ENCODE peak calls at places on chromosome 3, in seven cellular contexts. U, J, B, O, D, I and X are unnamed samples.

GRCh38 chr3:73827658-73828313 is 203.0 kb upstream of the PDZRN3 start:
- DNase-seq in J (peak), I (no peak), B (no peak), O (no peak), U (no peak), D (no peak), X (no peak)

GRCh38 chr3:70090322-70090913 is 90.9 kb downstream of the SAMMSON start:
- DNase-seq in D (peak), B (no peak), I (no peak), O (peak), J (no peak), U (no peak), X (no peak)

GRCh38 chr3:37907906-37908305 is 46.2 kb downstream of the CTDSPL start:
- DNase-seq in D (no peak), J (no peak), I (no peak), B (no peak), U (no peak), O (no peak), X (no peak)

GRCh38 chr3:172153335-172153861 is 114.0 kb downstream of the FNDC3B start:
- DNase-seq in J (peak), I (peak), B (peak), D (no peak), U (no peak), O (no peak), X (peak)

GRCh38 chr3:52244061-52244628 is 1.4 kb upstream of the PPM1M start:
- DNase-seq in B (peak), J (peak), I (peak), U (no peak), D (no peak), O (no peak), X (no peak)

GRCh38 chr3:187130346-187131066 is 8.8 kb downstream of the RPL39L start:
- DNase-seq in B (no peak), D (no peak), I (no peak), O (no peak), J (no peak), U (no peak), X (no peak)

GRCh38 chr3:142997330-142997729 is 4.0 kb upstream of the U2SURP start:
- DNase-seq in U (no peak), J (no peak), B (no peak), O (no peak), I (no peak), D (no peak), X (no peak)

GRCh38 chr3:38139191-38139590 is 730 bp downstream of the MYD88 start:
- DNase-seq in I (no peak), U (no peak), D (no peak), B (no peak), J (no peak), O (no peak), X (no peak)

GRCh38 chr3:38028621-38029361 is 651 bp downstream of the PLCD1 start:
- DNase-seq in D (no peak), O (no peak), U (no peak), I (peak), J (peak), B (peak), X (peak)

GRCh38 chr3:125231895-125232294 is 19.3 kb upstream of the SLC12A8 start:
- DNase-seq in I (no peak), J (no peak), U (no peak), D (no peak), B (no peak), O (no peak), X (no peak)

GRCh38 chr3:4897765-4898453 is 81.3 kb upstream of the BHLHE40 start:
- DNase-seq in B (no peak), O (no peak), U (no peak), D (no peak), I (no peak), J (no peak), X (no peak)

GRCh38 chr3:148997623-148998022 is 6.3 kb downstream of the GYG1 start:
- DNase-seq in J (no peak), B (no peak), D (no peak), O (no peak), U (no peak), I (no peak), X (no peak)

GRCh38 chr3:46208167-46208704 is at the start of gene CCR1:
- DNase-seq in U (no peak), I (no peak), D (no peak), O (no peak), B (peak), J (peak), X (no peak)

GRCh38 chr3:191070201-191070600 is 128.8 kb upstream of the OSTN start:
- DNase-seq in I (no peak), U (no peak), O (no peak), D (no peak), J (no peak), B (no peak), X (no peak)

GRCh38 chr3:49415931-49416601 is 3.8 kb downstream of the TCTA start:
- DNase-seq in D (no peak), J (peak), O (no peak), B (peak), I (no peak), U (no peak), X (no peak)

GRCh38 chr3:190076601-190077444 is 43.9 kb downstream of the P3H2 start:
- DNase-seq in B (no peak), D (no peak), U (no peak), I (no peak), O (no peak), J (no peak), X (no peak)

DNA sequence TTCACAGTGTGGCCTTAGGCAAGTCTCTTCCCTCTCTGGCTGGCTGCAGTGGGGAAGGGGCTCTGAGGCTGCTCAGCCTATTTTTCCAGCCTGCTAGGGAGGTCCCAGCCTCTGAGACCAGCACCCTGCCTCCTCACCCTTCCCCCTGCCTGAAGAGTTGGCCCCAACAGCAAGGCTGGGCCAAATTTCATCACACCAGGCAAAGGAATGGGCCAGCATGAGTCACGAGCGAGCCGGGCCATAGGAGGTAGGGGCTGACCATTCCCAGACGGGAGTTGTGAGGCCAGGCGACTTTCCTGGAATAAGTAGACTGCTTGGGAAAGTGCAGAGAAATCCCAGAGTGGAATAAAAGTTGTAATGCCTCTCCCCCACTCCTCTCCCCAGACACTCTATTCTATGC is 5.7 kb upstream of the FBLN2 start:
- DNase-seq in B (no peak), U (no peak), D (no peak), I (peak), J (peak), O (no peak), X (peak)
- TF ChIP-seq POLR2AphosphoS5 in B (no peak), U (peak), D (no peak), I (peak), J (no peak), O (no peak), X (peak)

GRCh38 chr3:71753716-71754609 is at the start of gene GPR27:
- DNase-seq in I (no peak), B (peak), U (no peak), J (no peak), D (peak), O (no peak), X (no peak)
- TF ChIP-seq POLR2AphosphoS5 in I (no peak), B (no peak), U (no peak), J (no peak), D (no peak), O (no peak), X (no peak)

DNA sequence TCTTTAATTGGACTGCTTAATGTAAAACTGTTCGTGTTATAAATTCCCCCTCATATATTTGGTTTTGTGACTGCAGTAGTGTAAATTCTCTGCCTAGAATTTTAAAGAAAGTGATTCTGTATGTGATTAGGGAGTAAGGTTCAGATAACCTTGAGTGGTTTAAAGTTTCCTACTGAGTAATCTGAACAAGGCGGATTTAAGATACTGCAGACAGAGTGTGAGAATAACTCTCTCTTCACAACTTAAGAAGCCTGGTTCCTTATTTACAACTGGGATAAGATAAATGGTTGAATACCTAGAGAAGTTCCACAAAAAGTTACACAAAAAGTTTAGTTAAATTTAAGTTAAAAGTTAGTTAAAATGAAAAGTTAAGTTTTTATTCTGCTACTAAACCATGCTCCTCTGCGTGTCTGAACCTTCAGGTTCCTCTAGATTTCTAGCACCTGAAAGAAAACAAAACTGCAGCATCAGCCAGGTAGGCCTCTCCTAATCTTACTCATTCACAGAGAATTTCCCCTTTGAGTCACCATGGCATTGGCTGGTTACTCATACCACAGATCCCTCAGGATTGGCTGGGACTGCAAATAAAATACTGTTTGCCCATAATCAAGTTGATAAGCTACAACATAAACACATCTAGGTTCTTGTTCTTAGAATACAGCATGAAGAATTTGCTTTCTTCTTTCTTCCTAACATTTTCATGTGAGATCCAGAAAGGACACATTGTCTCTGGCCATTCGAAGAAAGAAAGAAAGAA is at the start of gene ARL14:
- DNase-seq in D (no peak), B (no peak), O (no peak), U (no peak), J (peak), I (no peak), X (no peak)
- TF ChIP-seq POLR2AphosphoS5 in D (no peak), B (no peak), O (no peak), U (no peak), J (peak), I (no peak), X (no peak)

GRCh38 chr3:126536126-126536525 is 12.2 kb downstream of the CHST13 start:
- DNase-seq in B (peak), I (peak), J (no peak), O (no peak), U (no peak), D (no peak), X (no peak)
- TF ChIP-seq POLR2AphosphoS5 in B (no peak), I (no peak), J (no peak), O (no peak), U (no peak), D (no peak), X (no peak)

GRCh38 chr3:150469031-150469930 is 61.2 kb downstream of the TSC22D2 start:
- DNase-seq in D (no peak), J (peak), O (peak), I (peak), U (no peak), B (no peak), X (peak)
- TF ChIP-seq POLR2AphosphoS5 in D (peak), J (peak), O (peak), I (peak), U (peak), B (no peak), X (no peak)

GRCh38 chr3:194991338-194991654 is 279.7 kb downstream of the XXYLT1 start:
- DNase-seq in B (no peak), J (no peak), O (no peak), U (no peak), I (no peak), D (no peak), X (no peak)

GRCh38 chr3:194990454-194991337 is 280.3 kb downstream of the XXYLT1 start:
- DNase-seq in U (peak), D (no peak), B (no peak), J (no peak), O (no peak), I (no peak), X (no peak)

GRCh38 chr3:194987571-194988494 is 283.1 kb downstream of the XXYLT1 start:
- DNase-seq in I (no peak), O (no peak), J (no peak), B (no peak), U (no peak), D (no peak), X (peak)

GRCh38 chr3:194988495-194989165 is 282.3 kb downstream of the XXYLT1 start:
- DNase-seq in B (no peak), O (no peak), I (peak), D (no peak), J (no peak), U (no peak), X (no peak)

DNA sequence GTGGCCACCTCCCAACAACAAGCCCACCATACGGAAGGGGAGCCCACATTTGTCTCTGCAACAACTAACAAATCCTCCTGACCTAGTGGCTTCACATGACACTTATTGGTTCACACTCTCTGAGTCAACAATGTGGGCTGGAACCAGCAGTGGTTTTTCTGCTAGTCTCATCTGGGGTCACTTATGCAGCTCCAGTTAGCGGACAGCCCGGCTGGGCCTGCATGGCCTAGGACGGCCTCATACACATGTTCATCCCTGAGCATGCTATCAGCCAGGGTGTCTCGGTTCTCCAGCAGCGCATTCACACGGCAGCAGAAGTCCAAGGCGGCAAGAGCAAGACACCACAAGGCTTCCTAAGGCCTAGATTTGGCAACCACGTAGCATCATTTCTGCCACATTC is 281.7 kb downstream of the XXYLT1 start:
- DNase-seq in B (no peak), D (no peak), I (peak), U (peak), O (no peak), J (no peak), X (no peak)
- TF ChIP-seq POLR2AphosphoS5 in B (no peak), D (no peak), I (no peak), U (no peak), O (no peak), J (no peak), X (no peak)

GRCh38 chr3:128490650-128491070 is 2.3 kb downstream of the GATA2 start:
- DNase-seq in I (no peak), U (no peak), B (no peak), J (no peak), O (no peak), D (no peak), X (no peak)
- TF ChIP-seq POLR2AphosphoS5 in I (no peak), U (no peak), B (no peak), J (no peak), O (no peak), D (no peak), X (no peak)